ENCODE peak calls at places on chromosomes 1 and 21, in six cellular contexts. O is GM12878, E is A549, X is K562, I is IMR-90, H is HCT116. Q is an unnamed sample.

GRCh38 chr1:175178056-175178455 is 14.5 kb downstream of the KIAA0040 start:
- DNase-seq in O (no peak), H (no peak), E (no peak), I (no peak), X (no peak), Q (no peak)

GRCh38 chr1:229210844-229211243 is 60.1 kb upstream of the RAB4A start:
- DNase-seq in H (no peak), X (no peak), E (no peak), O (no peak), I (no peak), Q (no peak)

GRCh38 chr1:23957096-23957495 is 2.5 kb upstream of the PNRC2 start:
- DNase-seq in I (no peak), X (no peak), O (no peak), H (no peak), E (no peak), Q (no peak)

GRCh38 chr1:205950280-205950679 is 7.0 kb upstream of the SLC26A9 start:
- DNase-seq in E (no peak), O (no peak), X (no peak), I (peak), H (no peak), Q (no peak)

GRCh38 chr1:108000620-108001105 is 35.7 kb upstream of the VAV3 start:
- DNase-seq in I (peak), X (no peak), E (no peak), H (no peak), O (no peak), Q (no peak)

GRCh38 chr1:51070640-51071039 is 31.4 kb upstream of the C1orf185 start:
- DNase-seq in E (no peak), I (peak), X (no peak), H (no peak), O (no peak), Q (no peak)

GRCh38 chr1:48077860-48078259 is 80.7 kb upstream of the TRABD2B start:
- DNase-seq in O (no peak), H (no peak), E (no peak), X (no peak), I (no peak), Q (no peak)

GRCh38 chr1:233664254-233664653 is 50.3 kb downstream of the KCNK1 start:
- DNase-seq in H (no peak), O (no peak), I (no peak), X (no peak), E (no peak), Q (no peak)

GRCh38 chr21:15172963-15173362 is 108.2 kb upstream of the NRIP1 start:
- DNase-seq in H (no peak), I (no peak), O (no peak), E (no peak), X (no peak), Q (no peak)

GRCh38 chr1:183742367-183742766 is 62.6 kb upstream of the RGL1 start:
- DNase-seq in H (no peak), X (no peak), E (no peak), O (no peak), I (no peak), Q (no peak)

GRCh38 chr1:48246727-48247126 is 24.2 kb downstream of the SLC5A9 start:
- DNase-seq in O (no peak), I (no peak), E (no peak), X (no peak), H (no peak), Q (no peak)

GRCh38 chr1:55969322-55969721 is 610.0 kb downstream of the PLPP3 start:
- DNase-seq in H (no peak), X (no peak), O (no peak), I (no peak), E (no peak), Q (no peak)

GRCh38 chr1:147822292-147822691 is 61.9 kb upstream of the GJA5 start:
- DNase-seq in O (no peak), I (no peak), E (no peak), H (no peak), X (no peak), Q (no peak)

GRCh38 chr1:20726932-20727745 is 5.4 kb downstream of the SH2D5 start:
- DNase-seq in O (no peak), X (no peak), E (no peak), H (no peak), I (no peak), Q (no peak)

GRCh38 chr1:26363549-26364448 is 8.8 kb downstream of the ZNF683 start:
- DNase-seq in H (peak), E (peak), O (peak), I (peak), X (peak), Q (peak)

GRCh38 chr1:35120458-35121133 is 41.4 kb downstream of the ZMYM1 start:
- DNase-seq in I (peak), E (no peak), O (no peak), X (no peak), H (no peak), Q (peak)

GRCh38 chr21:36188081-36188681 is 31.6 kb downstream of the DOP1B start:
- DNase-seq in H (no peak), O (no peak), X (no peak), I (no peak), E (no peak), Q (no peak)

GRCh38 chr1:12437629-12438028 is 180.4 kb downstream of the DHRS3 start:
- DNase-seq in I (no peak), H (no peak), E (no peak), O (no peak), X (no peak), Q (no peak)

GRCh38 chr1:195941314-195941713 is 666.9 kb downstream of the KCNT2 start:
- DNase-seq in E (no peak), O (no peak), I (no peak), H (no peak), X (no peak), Q (no peak)

GRCh38 chr21:44272231-44272858 is 10.6 kb upstream of the DNMT3L start:
- DNase-seq in H (no peak), I (no peak), X (no peak), E (no peak), O (no peak), Q (no peak)

GRCh38 chr21:19607983-19608668 is 1204.5 kb upstream of the TMPRSS15 start:
- DNase-seq in X (no peak), E (no peak), I (no peak), O (no peak), H (no peak), Q (no peak)

GRCh38 chr1:162033445-162033844 is 9.8 kb upstream of the OLFML2B start:
- DNase-seq in X (no peak), O (no peak), E (no peak), H (no peak), I (no peak), Q (no peak)

GRCh38 chr1:113786055-113786454 is 26.2 kb downstream of the RSBN1 start:
- DNase-seq in O (no peak), I (peak), E (no peak), H (no peak), X (no peak), Q (no peak)

GRCh38 chr1:154453155-154453554 is 48.0 kb downstream of the IL6R start:
- DNase-seq in X (no peak), E (no peak), O (no peak), I (no peak), H (no peak), Q (no peak)

GRCh38 chr1:65425697-65426096 is 5.2 kb downstream of the LEPR start:
- DNase-seq in E (peak), X (no peak), H (no peak), I (peak), O (no peak), Q (no peak)

GRCh38 chr1:150066838-150067183 is 765 bp upstream of the VPS45 start:
- DNase-seq in H (no peak), I (no peak), E (peak), X (peak), O (peak), Q (peak)

DNA sequence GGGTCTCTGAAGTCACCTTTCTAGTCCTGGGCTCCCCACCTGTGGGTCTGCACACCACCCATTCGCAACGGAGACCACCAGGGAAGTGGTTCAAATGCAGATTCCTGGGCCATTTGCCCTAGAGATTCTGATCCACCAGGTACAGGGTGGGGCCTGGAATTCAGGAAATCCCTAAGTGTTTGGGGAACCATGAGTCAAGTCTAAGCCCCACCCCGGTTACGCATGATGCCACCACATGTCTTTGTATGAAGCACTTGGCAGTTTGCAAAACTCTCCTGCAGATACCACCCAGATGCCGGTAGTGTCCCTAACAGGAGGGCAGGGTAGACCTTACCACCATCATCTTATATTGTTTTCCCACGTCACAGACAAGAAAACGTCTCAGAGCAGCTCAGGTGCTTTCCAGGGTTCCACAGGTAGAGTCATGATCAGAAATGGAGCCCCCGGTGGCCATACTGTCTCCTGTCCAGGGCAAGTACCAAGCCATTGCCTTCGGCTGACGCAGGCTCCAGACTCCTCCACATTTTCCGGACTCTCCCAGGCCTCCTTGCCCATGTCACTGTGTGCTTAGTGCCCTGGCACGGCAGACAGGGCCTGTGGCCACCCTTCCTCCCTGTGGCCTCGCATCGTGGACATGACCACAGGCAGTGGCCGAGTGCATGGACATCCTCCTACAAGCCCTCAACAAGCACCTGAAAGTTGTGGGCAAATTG is 89.2 kb upstream of the TMEM51 start:
- DNase-seq in I (no peak), O (no peak), H (no peak), E (no peak), X (no peak), Q (no peak)
- TF ChIP-seq RAD21 in I (no peak), O (no peak), H (no peak), E (no peak), X (no peak), Q (no peak)

GRCh38 chr1:245963649-245964048 is 543.4 kb downstream of the SMYD3 start:
- DNase-seq in O (no peak), H (no peak), I (no peak), X (no peak), E (no peak), Q (no peak)
- TF ChIP-seq RAD21 in O (no peak), H (no peak), I (no peak), X (no peak), E (no peak), Q (no peak)

DNA sequence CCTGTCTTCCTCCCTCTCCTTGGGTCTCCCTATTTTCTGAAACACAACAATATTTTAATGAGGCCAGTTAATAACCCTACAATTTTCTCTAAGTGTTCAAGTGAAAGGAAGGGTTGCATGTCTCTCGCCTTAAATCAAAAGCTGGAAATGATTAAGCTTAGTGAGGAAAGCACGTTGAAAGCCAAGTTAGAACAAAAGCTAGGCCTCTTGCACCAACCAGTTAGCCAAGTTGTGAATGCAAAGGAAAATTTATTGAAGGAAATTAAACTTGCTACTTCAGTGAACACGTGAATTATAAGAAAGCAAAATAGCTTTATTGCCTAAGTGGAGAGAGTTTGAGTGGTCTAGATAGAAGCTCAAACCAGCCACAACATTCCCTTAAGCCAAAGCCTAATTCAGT is 135.7 kb downstream of the DUSP10 start:
- DNase-seq in E (no peak), O (no peak), X (no peak), I (no peak), H (no peak), Q (no peak)
- TF ChIP-seq RAD21 in E (no peak), O (no peak), X (no peak), I (no peak), H (no peak), Q (no peak)

GRCh38 chr1:32066489-32066873 is 6.3 kb upstream of the TMEM39B start:
- DNase-seq in E (no peak), O (no peak), H (peak), I (peak), X (no peak), Q (no peak)
- TF ChIP-seq RAD21 in E (no peak), O (no peak), H (no peak), I (no peak), X (no peak), Q (no peak)

GRCh38 chr1:208089151-208089550 is 155.0 kb downstream of the PLXNA2 start:
- DNase-seq in I (no peak), E (no peak), H (no peak), O (no peak), X (no peak), Q (no peak)

GRCh38 chr1:208090776-208091291 is 153.3 kb downstream of the PLXNA2 start:
- DNase-seq in X (no peak), O (no peak), I (no peak), H (no peak), E (no peak), Q (no peak)

GRCh38 chr1:208088319-208088718 is 155.9 kb downstream of the PLXNA2 start:
- DNase-seq in X (no peak), I (no peak), O (no peak), E (no peak), H (no peak), Q (no peak)

GRCh38 chr1:208093046-208093445 is 151.1 kb downstream of the PLXNA2 start:
- DNase-seq in O (no peak), I (no peak), E (no peak), X (no peak), H (no peak), Q (no peak)

GRCh38 chr1:208089971-208090755 is 154.0 kb downstream of the PLXNA2 start:
- DNase-seq in X (no peak), I (peak), E (no peak), H (no peak), O (no peak), Q (no peak)
- TF ChIP-seq RAD21 in X (no peak), I (no peak), E (no peak), H (no peak), O (no peak), Q (no peak)

GRCh38 chr1:116311756-116312691 is 61.0 kb upstream of the ATP1A1 start:
- DNase-seq in H (no peak), O (no peak), I (no peak), E (no peak), X (no peak), Q (no peak)
- TF ChIP-seq RAD21 in H (no peak), O (no peak), I (no peak), E (no peak), X (no peak), Q (no peak)

DNA sequence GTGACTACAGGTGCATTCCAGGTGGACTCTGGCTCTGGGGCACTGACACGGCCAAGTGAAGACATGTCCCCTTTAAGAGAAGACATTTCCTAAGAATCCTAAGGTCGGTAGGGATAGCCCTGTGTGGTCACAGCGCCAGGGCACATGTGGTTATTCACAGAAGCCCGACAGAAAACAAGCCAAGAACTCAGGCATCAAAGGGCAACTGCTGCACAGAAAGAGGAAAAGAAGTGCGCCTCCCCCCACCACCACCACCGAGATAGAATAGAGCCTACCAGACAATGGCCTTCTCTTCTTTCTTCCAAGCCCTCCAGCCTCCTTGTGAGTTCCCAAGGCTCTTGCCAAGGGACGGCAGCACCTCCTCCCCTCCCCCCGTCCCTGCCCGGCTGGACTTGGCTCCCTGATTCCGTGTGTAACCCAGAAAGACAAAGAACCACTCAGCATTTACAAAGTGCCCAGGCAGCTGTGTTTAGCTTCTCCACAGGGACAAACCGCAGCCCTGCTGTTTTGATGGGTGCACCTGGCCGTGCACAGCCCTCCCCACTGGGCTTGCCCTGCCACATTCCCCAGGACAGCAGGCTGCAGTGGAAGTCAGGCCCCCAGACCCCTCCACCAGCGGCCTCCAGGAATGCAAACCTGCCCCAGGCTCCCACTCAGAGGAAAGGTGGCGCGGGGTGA is 30.2 kb downstream of the TMPRSS2 start:
- DNase-seq in X (no peak), O (no peak), I (no peak), H (no peak), E (no peak), Q (peak)
- TF ChIP-seq RAD21 in X (no peak), O (no peak), I (no peak), H (no peak), E (no peak), Q (peak)

DNA sequence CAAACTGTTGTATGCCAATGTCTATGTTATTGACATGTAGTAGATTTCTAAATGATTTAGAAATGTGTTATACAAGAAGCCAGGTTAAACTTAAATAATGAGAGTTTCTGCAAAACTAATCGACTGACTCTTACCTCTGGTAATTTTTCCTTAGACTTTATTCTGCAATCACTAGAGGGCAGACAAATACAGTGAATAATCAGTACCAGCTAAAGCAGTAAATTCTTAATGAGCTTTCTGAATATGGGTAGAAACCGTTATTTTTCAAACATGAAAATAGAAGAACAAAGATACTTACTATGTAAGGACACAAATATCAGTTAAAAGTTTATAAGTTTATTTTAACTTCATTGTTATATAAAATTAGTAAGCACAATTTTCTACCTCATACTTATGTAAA is 97.9 kb upstream of the RGS1 start:
- DNase-seq in O (peak), I (peak), H (no peak), X (no peak), E (peak), Q (no peak)
- TF ChIP-seq RAD21 in O (peak), I (peak), H (peak), X (peak), E (peak), Q (peak)

GRCh38 chr1:220990417-220991337 is 111.4 kb downstream of the HLX start:
- DNase-seq in O (no peak), H (peak), I (peak), E (no peak), X (peak), Q (no peak)
- TF ChIP-seq RAD21 in O (no peak), H (peak), I (peak), E (peak), X (no peak), Q (no peak)

Q was measured in H1.